ENCODE peak calls at places on chromosome 14, in six cellular contexts. C, G, K, M, E and F are unnamed samples.

GRCh38 chr14:94998702-94999101 is 158.6 kb downstream of the DICER1 start:
- DNase-seq in C (no peak), G (no peak), K (peak; percentile 5), M (peak; percentile 10), E (no peak), F (no peak)

GRCh38 chr14:104431929-104432541 is 147.5 kb upstream of the C14orf180 start:
- DNase-seq in C (no peak), G (peak; percentile 15), K (no peak), M (no peak), E (no peak), F (no peak)

GRCh38 chr14:37663498-37663897 is 68.1 kb downstream of the TTC6 start:
- DNase-seq in C (no peak), G (no peak), K (no peak), M (no peak), E (no peak), F (no peak)

GRCh38 chr14:49853572-49854375 is 1.2 kb upstream of the NEMF start:
- DNase-seq in C (peak; percentile 46), G (peak; percentile 57), K (peak; percentile 85), M (peak; percentile 75), E (peak; percentile 83), F (peak; percentile 81)

GRCh38 chr14:51495319-51495718 is 156.4 kb upstream of the FRMD6 start:
- DNase-seq in C (no peak), G (no peak), K (no peak), M (no peak), E (no peak), F (no peak)

GRCh38 chr14:71372411-71372838 is 465.2 kb downstream of the PCNX1 start:
- DNase-seq in C (peak; percentile 68), G (peak; percentile 15), K (peak; percentile 82), M (peak; percentile 100), E (peak; percentile 50), F (no peak)

GRCh38 chr14:53793790-53794560 is 162.7 kb downstream of the BMP4 start:
- DNase-seq in C (no peak), G (no peak), K (no peak), M (no peak), E (no peak), F (no peak)

GRCh38 chr14:48586099-48586498 is 910.7 kb upstream of the MDGA2 start:
- DNase-seq in C (no peak), G (no peak), K (no peak), M (no peak), E (no peak), F (no peak)

GRCh38 chr14:100782516-100783320 is 43.2 kb upstream of the MEG3 start:
- DNase-seq in C (no peak), G (no peak), K (no peak), M (no peak), E (no peak), F (no peak)

GRCh38 chr14:80781968-80782367 is 159.6 kb downstream of the CEP128 start:
- DNase-seq in C (no peak), G (no peak), K (peak; percentile 42), M (peak; percentile 23), E (no peak), F (no peak)

GRCh38 chr14:73743431-73743931 is 29.3 kb upstream of the PNMA1 start:
- DNase-seq in C (no peak), G (no peak), K (no peak), M (no peak), E (no peak), F (peak; percentile 75)

GRCh38 chr14:92967346-92967926 is 44.5 kb downstream of the CHGA start:
- DNase-seq in C (no peak), G (no peak), K (peak; percentile 87), M (no peak), E (no peak), F (no peak)

GRCh38 chr14:92968291-92969020 is 45.5 kb downstream of the CHGA start:
- DNase-seq in C (no peak), G (no peak), K (no peak), M (no peak), E (no peak), F (no peak)

GRCh38 chr14:92970233-92970625 is 47.3 kb downstream of the CHGA start:
- DNase-seq in C (no peak), G (no peak), K (no peak), M (no peak), E (no peak), F (no peak)

GRCh38 chr14:92971601-92972180 is 48.7 kb downstream of the CHGA start:
- DNase-seq in C (no peak), G (no peak), K (no peak), M (no peak), E (no peak), F (no peak)

GRCh38 chr14:92969470-92970232 is 46.7 kb downstream of the CHGA start:
- DNase-seq in C (no peak), G (no peak), K (no peak), M (no peak), E (no peak), F (no peak)
- TF ChIP-seq CTCF in C (no peak), G (no peak), K (no peak), M (no peak), E (no peak), F (no peak)

GRCh38 chr14:34982421-34983147 is at the start of gene SRP54:
- DNase-seq in C (peak; percentile 87), G (peak; percentile 91), K (peak; percentile 97), M (peak; percentile 96), E (peak; percentile 98), F (peak; percentile 100)
- TF ChIP-seq CTCF in C (peak; percentile 33), G (peak; percentile 16), K (peak; percentile 11), M (peak; percentile 46), E (no peak), F (no peak)

GRCh38 chr14:93654599-93654998 is 133.7 kb downstream of the PRIMA1 start:
- DNase-seq in C (no peak), G (no peak), K (no peak), M (no peak), E (no peak), F (no peak)

GRCh38 chr14:93657875-93658274 is 130.4 kb downstream of the PRIMA1 start:
- DNase-seq in C (no peak), G (no peak), K (no peak), M (no peak), E (no peak), F (no peak)

GRCh38 chr14:93655078-93655750 is 133.1 kb downstream of the PRIMA1 start:
- DNase-seq in C (peak; percentile 8), G (peak; percentile 46), K (peak; percentile 61), M (peak; percentile 62), E (peak; percentile 11), F (peak; percentile 6)
- TF ChIP-seq CTCF in C (peak; percentile 44), G (peak; percentile 57), K (peak; percentile 50), M (peak; percentile 65), E (peak; percentile 74), F (peak; percentile 62)

GRCh38 chr14:103091041-103091882 is 3.3 kb upstream of the EXOC3L4 start:
- DNase-seq in C (no peak), G (peak; percentile 94), K (peak; percentile 48), M (no peak), E (no peak), F (peak; percentile 84)
- TF ChIP-seq CTCF in C (peak; percentile 39), G (peak; percentile 69), K (no peak), M (peak; percentile 44), E (peak; percentile 75), F (peak; percentile 75)

GRCh38 chr14:64761441-64762043 is 57.3 kb downstream of the PLEKHG3 start:
- DNase-seq in C (no peak), G (no peak), K (peak; percentile 31), M (no peak), E (peak; percentile 19), F (no peak)
- TF ChIP-seq CTCF in C (peak; percentile 13), G (no peak), K (no peak), M (peak; percentile 32), E (peak; percentile 68), F (no peak)

DNA sequence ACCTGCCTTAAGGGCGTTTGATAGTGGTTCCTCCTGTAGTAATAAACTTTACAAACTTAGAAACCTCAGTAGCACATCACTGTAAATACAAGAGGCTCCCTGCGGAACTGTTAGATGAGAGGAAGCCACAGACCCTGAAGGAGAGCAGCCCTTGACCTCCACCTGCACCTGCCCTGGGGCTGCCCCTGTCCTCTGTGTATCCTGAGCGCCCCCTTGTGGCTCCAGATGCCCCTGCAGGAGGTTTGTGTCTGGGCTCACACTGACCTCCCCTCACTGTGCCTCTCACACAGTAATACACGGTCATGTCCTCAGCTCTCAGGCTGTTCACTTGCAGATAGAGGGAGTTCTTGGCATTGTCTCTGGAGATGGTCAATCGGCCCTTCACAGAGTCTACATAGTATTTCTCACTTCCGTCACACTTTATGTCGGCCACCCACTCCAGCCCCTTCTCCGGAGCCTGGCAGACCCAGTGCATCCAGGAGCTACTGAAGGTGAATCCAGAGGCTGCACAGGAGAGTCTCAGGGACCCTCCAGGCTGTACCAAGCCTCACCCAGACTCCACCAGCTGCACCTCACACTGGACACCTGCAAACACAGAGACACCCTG is 1059.8 kb downstream of the TMEM121 start:
- DNase-seq in C (no peak), G (peak; percentile 58), K (no peak), M (no peak), E (no peak), F (peak; percentile 85)
- TF ChIP-seq CTCF in C (peak; percentile 3), G (peak; percentile 89), K (no peak), M (no peak), E (no peak), F (peak; percentile 91)

DNA sequence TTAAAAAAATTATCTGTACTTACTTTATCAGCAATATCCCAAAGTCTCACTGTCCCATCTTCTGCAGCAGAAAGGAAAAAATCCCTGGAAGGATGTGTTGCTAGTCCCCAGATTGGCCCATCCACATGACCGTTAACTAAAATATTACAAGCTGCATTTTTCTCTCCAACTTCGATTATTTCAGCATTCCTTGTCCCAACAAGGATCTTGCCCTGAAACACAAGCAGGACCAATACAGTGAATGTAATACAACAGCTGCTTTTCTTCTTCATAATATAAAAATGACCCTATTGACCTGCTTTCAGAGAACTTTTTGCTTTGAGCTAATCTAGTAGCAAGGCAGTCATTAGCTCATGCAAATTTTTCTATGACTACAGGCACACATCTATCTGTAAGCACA is 58.3 kb downstream of the ZC3H14 start:
- DNase-seq in C (no peak), G (no peak), K (no peak), M (no peak), E (peak; percentile 15), F (no peak)
- TF ChIP-seq CTCF in C (no peak), G (no peak), K (no peak), M (no peak), E (no peak), F (no peak)

GRCh38 chr14:102208741-102209140 is 69.0 kb downstream of the WDR20 start:
- DNase-seq in C (no peak), G (no peak), K (no peak), M (no peak), E (no peak), F (no peak)
- TF ChIP-seq CTCF in C (no peak), G (no peak), K (no peak), M (no peak), E (no peak), F (no peak)

DNA sequence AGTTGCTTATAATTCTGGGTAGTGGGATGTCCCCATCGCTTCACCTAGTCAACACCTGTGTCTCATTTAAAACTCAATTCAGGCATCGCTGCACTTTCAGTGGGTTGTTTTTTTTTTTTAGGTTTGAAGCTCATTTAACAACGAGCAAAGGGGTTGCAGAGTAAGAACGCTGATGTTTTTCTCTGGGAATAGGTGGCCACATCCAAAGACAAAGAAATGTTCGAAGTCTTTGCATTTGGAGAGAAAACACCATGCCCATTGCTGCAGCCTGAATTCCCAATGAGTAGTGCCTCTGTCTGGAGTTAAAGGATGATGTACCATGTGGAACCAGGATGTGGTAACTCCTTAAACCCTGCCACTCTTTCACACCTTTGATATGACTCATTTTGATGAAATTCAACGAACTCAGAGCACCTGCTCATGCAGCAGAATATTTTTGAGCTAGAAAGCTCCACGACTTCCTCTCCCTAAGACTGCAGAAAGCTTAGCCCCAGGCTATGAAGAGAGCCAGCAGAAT is 35.1 kb upstream of the BATF start:
- DNase-seq in C (no peak), G (peak; percentile 59), K (no peak), M (peak; percentile 86), E (no peak), F (peak; percentile 32)
- TF ChIP-seq CTCF in C (no peak), G (no peak), K (no peak), M (no peak), E (no peak), F (no peak)